ENCODE peak calls at places on chromosomes 2 and 18, in six cellular contexts. N, T, L, Z, G and D are unnamed samples.

GRCh38 chr2:239401450-239402227 is 819 bp upstream of the HDAC4 start:
- DNase-seq in N (peak; percentile 97), T (peak; percentile 89), L (peak; percentile 92), Z (peak; percentile 81), G (no peak), D (peak; percentile 98)

GRCh38 chr2:120299561-120299960 is 46.4 kb upstream of the INHBB start:
- DNase-seq in N (no peak), T (no peak), L (no peak), Z (no peak), G (no peak), D (no peak)

GRCh38 chr2:118431997-118432396 is 343.7 kb downstream of the INSIG2 start:
- DNase-seq in N (no peak), T (no peak), L (no peak), Z (no peak), G (no peak), D (no peak)

GRCh38 chr2:233705911-233706506 is 6.7 kb upstream of the UGT1A5 start:
- DNase-seq in N (no peak), T (no peak), L (no peak), Z (no peak), G (no peak), D (no peak)

GRCh38 chr2:239805043-239805329 is 220.2 kb downstream of the NDUFA10 start:
- DNase-seq in N (no peak), T (no peak), L (no peak), Z (no peak), G (no peak), D (no peak)

GRCh38 chr2:12176621-12177020 is 430.2 kb downstream of the LPIN1 start:
- DNase-seq in N (no peak), T (no peak), L (no peak), Z (no peak), G (no peak), D (no peak)

GRCh38 chr2:238100049-238100820 is at the start of gene ESPNL:
- DNase-seq in N (no peak), T (no peak), L (no peak), Z (no peak), G (no peak), D (no peak)

GRCh38 chr2:105780606-105781005 is 35.9 kb downstream of the NCK2 start:
- DNase-seq in N (no peak), T (no peak), L (no peak), Z (no peak), G (no peak), D (no peak)

GRCh38 chr2:72153026-72153791 is 5.5 kb upstream of the CYP26B1 start:
- DNase-seq in N (no peak), T (no peak), L (no peak), Z (no peak), G (no peak), D (no peak)

GRCh38 chr18:23563377-23564043 is 22.8 kb downstream of the NPC1 start:
- DNase-seq in N (no peak), T (no peak), L (no peak), Z (no peak), G (no peak), D (no peak)

GRCh38 chr2:204177977-204178522 is 241.5 kb downstream of the ICOS start:
- DNase-seq in N (peak; percentile 54), T (peak; percentile 41), L (peak; percentile 43), Z (no peak), G (peak; percentile 23), D (peak; percentile 61)

GRCh38 chr2:75595541-75596395 is 35.0 kb upstream of the EVA1A start:
- DNase-seq in N (no peak), T (no peak), L (no peak), Z (no peak), G (no peak), D (no peak)

GRCh38 chr2:176614049-176614448 is 344.8 kb downstream of the MTX2 start:
- DNase-seq in N (no peak), T (no peak), L (no peak), Z (no peak), G (no peak), D (no peak)

GRCh38 chr18:11040823-11041712 is 108.3 kb downstream of the PIEZO2 start:
- DNase-seq in N (no peak), T (no peak), L (no peak), Z (peak; percentile 7), G (peak; percentile 20), D (no peak)

GRCh38 chr2:234488913-234489451 is 7.9 kb downstream of the ARL4C start:
- DNase-seq in N (no peak), T (peak; percentile 52), L (no peak), Z (no peak), G (no peak), D (no peak)

GRCh38 chr2:127516031-127516430 is 10.3 kb downstream of the IWS1 start:
- DNase-seq in N (peak; percentile 84), T (no peak), L (peak; percentile 76), Z (peak; percentile 90), G (no peak), D (peak; percentile 82)

GRCh38 chr2:106144621-106145331 is 49.3 kb downstream of the UXS1 start:
- DNase-seq in N (no peak), T (no peak), L (no peak), Z (no peak), G (no peak), D (no peak)

GRCh38 chr2:201558665-201559064 is 84.6 kb downstream of the TMEM237 start:
- DNase-seq in N (no peak), T (no peak), L (no peak), Z (no peak), G (no peak), D (no peak)

GRCh38 chr18:8900552-8900951 is 195.2 kb downstream of the MTCL1 start:
- DNase-seq in N (no peak), T (no peak), L (no peak), Z (no peak), G (no peak), D (no peak)